ENCODE peak calls at places on chromosomes 4 and X, in four cellular contexts. L is left lung, Y is HFFc6, D is heart right ventricle. V is an unnamed sample.

GRCh38 chr4:77994194-77994721 is 62.9 kb upstream of the FRAS1 start:
- DNase-seq in L (no peak), Y (peak), D (no peak), V (no peak)

GRCh38 chrX:85922821-85923220 is 124.5 kb downstream of the CHM start:
- DNase-seq in L (no peak), Y (peak), D (no peak), V (no peak)

GRCh38 chrX:14922437-14922836 is 49.2 kb downstream of the MOSPD2 start:
- DNase-seq in L (no peak), Y (peak), D (no peak), V (no peak)

GRCh38 chrX:38799995-38800394 is 1.3 kb upstream of the MID1IP1 start:
- DNase-seq in L (no peak), Y (no peak), D (no peak), V (no peak)

GRCh38 chr4:65819192-65819591 is 148.9 kb upstream of the EPHA5 start:
- DNase-seq in L (no peak), Y (no peak), D (no peak), V (no peak)

GRCh38 chr4:185383451-185383850 is 12.3 kb downstream of the LRP2BP start:
- DNase-seq in L (no peak), Y (no peak), D (no peak), V (no peak)

GRCh38 chr4:69470561-69470960 is 25.1 kb downstream of the UGT2B4 start:
- DNase-seq in L (no peak), Y (no peak), D (no peak), V (no peak)

GRCh38 chr4:113645771-113646455 is 115.6 kb downstream of the CAMK2D start:
- DNase-seq in L (no peak), Y (peak), D (no peak), V (no peak)

GRCh38 chr4:158411180-158411721 is 110.4 kb upstream of the RXFP1 start:
- DNase-seq in L (no peak), Y (no peak), D (no peak), V (no peak)

GRCh38 chr4:145907827-145908226 is 30.8 kb downstream of the ZNF827 start:
- DNase-seq in L (no peak), Y (no peak), D (no peak), V (no peak)

GRCh38 chrX:75746891-75747639 is 38.0 kb downstream of the MAGEE2 start:
- DNase-seq in L (peak), Y (peak), D (peak), V (no peak)

DNA sequence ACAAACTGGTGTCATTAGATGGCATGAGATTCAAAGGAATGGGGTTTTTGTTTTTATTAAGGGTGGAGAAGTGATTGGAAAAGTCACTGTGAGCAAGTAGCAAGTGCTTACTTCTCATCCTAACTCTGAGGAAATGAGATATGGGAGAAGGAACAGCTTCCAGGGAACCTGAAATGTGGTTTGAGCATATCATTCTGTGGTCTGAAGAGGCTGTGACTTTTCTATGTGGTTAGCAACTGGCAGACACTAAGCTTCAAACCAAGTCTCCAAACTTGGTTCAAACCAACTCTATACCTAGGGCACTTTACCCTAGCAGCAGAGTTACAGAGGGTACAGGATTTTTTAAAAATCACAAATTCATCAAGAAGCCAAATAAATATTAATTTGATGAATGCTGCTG is 58.2 kb downstream of the DCLK2 start:
- DNase-seq in L (no peak), Y (peak), D (no peak), V (no peak)
- TF ChIP-seq CTCF in L (no peak), Y (no peak), D (no peak), V (no peak)

DNA sequence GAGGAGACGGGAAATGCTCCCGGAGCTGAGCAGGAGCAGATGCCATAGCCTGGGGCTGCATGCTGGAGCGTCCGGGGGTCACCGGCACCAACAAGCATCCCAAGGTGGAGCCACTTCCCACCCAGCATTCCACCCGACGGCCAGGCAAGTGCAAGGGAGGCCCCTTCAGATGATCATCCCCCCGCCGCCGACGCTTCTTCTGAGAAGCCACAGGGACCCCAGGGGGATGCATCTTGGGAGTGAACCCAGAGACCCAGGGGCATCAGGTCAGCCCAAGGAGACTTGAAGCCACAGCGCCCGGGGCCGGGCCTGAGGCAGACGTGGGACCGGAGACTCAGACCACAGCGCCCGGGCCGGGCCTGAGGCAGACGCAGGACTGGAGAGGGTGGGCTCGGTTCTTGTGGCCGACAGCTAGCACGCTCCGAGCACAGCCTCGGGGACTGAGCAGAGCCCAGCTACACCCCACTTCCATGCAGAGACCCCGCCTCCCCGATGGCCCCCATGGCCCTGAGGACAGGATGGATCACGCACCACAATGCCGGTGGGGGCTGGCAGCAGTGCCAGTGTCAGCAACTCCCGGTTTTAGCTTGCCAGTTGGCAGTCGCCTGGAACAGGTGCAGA is 33.0 kb upstream of the CPLX1 start:
- DNase-seq in L (peak), Y (no peak), D (no peak), V (no peak)
- TF ChIP-seq CTCF in L (no peak), Y (no peak), D (no peak), V (no peak)

GRCh38 chr4:164023214-164023613 is 528.7 kb downstream of the TMA16 start:
- DNase-seq in L (no peak), Y (no peak), D (no peak), V (no peak)
- TF ChIP-seq CTCF in L (no peak), Y (no peak), D (no peak), V (no peak)

DNA sequence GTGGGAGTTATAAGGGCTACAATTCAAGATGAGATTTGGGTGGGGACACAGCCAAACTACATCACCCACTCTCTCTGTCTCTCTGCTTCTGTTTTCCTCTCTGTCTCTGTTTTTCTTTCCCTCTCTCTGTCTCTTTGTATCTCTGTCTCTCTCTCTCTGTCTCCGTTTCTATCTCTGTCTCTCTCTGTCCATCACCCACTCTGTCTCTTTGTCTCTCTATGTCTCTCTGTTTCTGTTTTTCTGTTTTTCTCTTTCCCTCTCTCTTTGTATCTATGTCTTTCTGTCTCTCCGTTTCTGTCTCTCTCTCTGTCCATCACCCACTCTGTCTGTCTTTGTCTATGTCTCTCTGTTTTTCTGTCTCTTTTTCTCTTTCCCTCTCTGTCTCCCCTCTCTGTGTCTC is 25.3 kb downstream of the IL3RA start:
- DNase-seq in L (no peak), Y (no peak), D (no peak), V (no peak)
- TF ChIP-seq CTCF in L (no peak), Y (no peak), D (no peak), V (no peak)

GRCh38 chr4:112057479-112057878 is 87.8 kb upstream of the FAM241A start:
- DNase-seq in L (no peak), Y (no peak), D (no peak), V (no peak)

GRCh38 chr4:112063260-112063659 is 82.0 kb upstream of the FAM241A start:
- DNase-seq in L (no peak), Y (no peak), D (no peak), V (no peak)

GRCh38 chr4:112058433-112058832 is 86.8 kb upstream of the FAM241A start:
- DNase-seq in L (no peak), Y (peak), D (no peak), V (no peak)

GRCh38 chr4:112061418-112061817 is 83.8 kb upstream of the FAM241A start:
- DNase-seq in L (no peak), Y (no peak), D (no peak), V (no peak)

DNA sequence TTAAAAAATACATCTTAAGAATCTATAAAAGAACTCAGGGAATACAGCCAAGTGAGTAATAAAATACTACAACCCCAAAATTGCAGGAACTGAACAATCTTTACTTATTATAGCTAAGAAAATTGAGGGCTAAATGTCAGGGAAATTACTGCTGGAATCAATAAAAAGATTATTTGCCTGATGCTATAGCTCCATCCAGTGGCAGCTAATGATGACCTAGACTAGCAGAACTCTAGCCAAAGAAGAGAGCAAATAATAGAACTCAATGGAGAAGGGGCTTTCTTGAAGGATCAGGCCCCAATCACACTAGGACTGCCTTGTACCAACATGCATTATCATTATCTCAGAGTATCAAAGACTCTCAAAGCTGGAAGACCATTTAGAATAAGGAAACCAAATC is 85.0 kb upstream of the FAM241A start:
- DNase-seq in L (no peak), Y (peak), D (no peak), V (no peak)
- TF ChIP-seq CTCF in L (no peak), Y (peak), D (peak), V (no peak)